ENCODE peak calls at places on chromosome 18, in four cellular contexts. One of them, this sample, is unnamed.

GRCh38 chr18:45084207-45084606 is 403.5 kb downstream of the SETBP1 start:
- DNase-seq in GM06990: no peak
- DNase-seq in fibroblast of the aortic adventitia: no peak
- DNase-seq in activated CD4-positive, alpha-beta memory T cell treated with anti-CD3 and anti-CD28 coated beads, Interleukin-2, amount 10 ng/mL, durations not matched to agents 7 days and 5 days: no peak
- DNase-seq in this sample: no peak

GRCh38 chr18:75353357-75353756 is 74.1 kb downstream of the SMIM21 start:
- DNase-seq in GM06990: no peak
- DNase-seq in fibroblast of the aortic adventitia: no peak
- DNase-seq in activated CD4-positive, alpha-beta memory T cell treated with anti-CD3 and anti-CD28 coated beads, Interleukin-2, amount 10 ng/mL, durations not matched to agents 7 days and 5 days: no peak
- DNase-seq in this sample: no peak

GRCh38 chr18:68667121-68667520 is 47.8 kb downstream of the TMX3 start:
- DNase-seq in GM06990: no peak
- DNase-seq in fibroblast of the aortic adventitia: peak
- DNase-seq in activated CD4-positive, alpha-beta memory T cell treated with anti-CD3 and anti-CD28 coated beads, Interleukin-2, amount 10 ng/mL, durations not matched to agents 7 days and 5 days: no peak
- DNase-seq in this sample: no peak

GRCh38 chr18:62258606-62259005 is 66.5 kb upstream of the TNFRSF11A start:
- DNase-seq in GM06990: no peak
- DNase-seq in fibroblast of the aortic adventitia: no peak
- DNase-seq in activated CD4-positive, alpha-beta memory T cell treated with anti-CD3 and anti-CD28 coated beads, Interleukin-2, amount 10 ng/mL, durations not matched to agents 7 days and 5 days: no peak
- DNase-seq in this sample: no peak

GRCh38 chr18:21602302-21602592 is 1.7 kb upstream of the ESCO1 start:
- DNase-seq in GM06990: no peak
- DNase-seq in fibroblast of the aortic adventitia: no peak
- DNase-seq in activated CD4-positive, alpha-beta memory T cell treated with anti-CD3 and anti-CD28 coated beads, Interleukin-2, amount 10 ng/mL, durations not matched to agents 7 days and 5 days: no peak
- DNase-seq in this sample: no peak

GRCh38 chr18:49020129-49020528 is 69.4 kb upstream of the SMAD7 start:
- DNase-seq in GM06990: no peak
- DNase-seq in fibroblast of the aortic adventitia: no peak
- DNase-seq in activated CD4-positive, alpha-beta memory T cell treated with anti-CD3 and anti-CD28 coated beads, Interleukin-2, amount 10 ng/mL, durations not matched to agents 7 days and 5 days: peak
- DNase-seq in this sample: peak

GRCh38 chr18:49249523-49249922 is 210.9 kb downstream of the DYM start:
- DNase-seq in GM06990: no peak
- DNase-seq in fibroblast of the aortic adventitia: peak
- DNase-seq in activated CD4-positive, alpha-beta memory T cell treated with anti-CD3 and anti-CD28 coated beads, Interleukin-2, amount 10 ng/mL, durations not matched to agents 7 days and 5 days: no peak
- DNase-seq in this sample: no peak

GRCh38 chr18:3886575-3887322 is 436.8 kb downstream of the TGIF1 start:
- DNase-seq in GM06990: no peak
- DNase-seq in fibroblast of the aortic adventitia: no peak
- DNase-seq in activated CD4-positive, alpha-beta memory T cell treated with anti-CD3 and anti-CD28 coated beads, Interleukin-2, amount 10 ng/mL, durations not matched to agents 7 days and 5 days: no peak
- DNase-seq in this sample: no peak

GRCh38 chr18:9550413-9550812 is 63.9 kb downstream of the PPP4R1 start:
- DNase-seq in GM06990: no peak
- DNase-seq in fibroblast of the aortic adventitia: no peak
- DNase-seq in activated CD4-positive, alpha-beta memory T cell treated with anti-CD3 and anti-CD28 coated beads, Interleukin-2, amount 10 ng/mL, durations not matched to agents 7 days and 5 days: no peak
- DNase-seq in this sample: no peak

GRCh38 chr18:3062798-3063563 is 50.0 kb upstream of the LPIN2 start:
- DNase-seq in GM06990: no peak
- DNase-seq in fibroblast of the aortic adventitia: peak
- DNase-seq in activated CD4-positive, alpha-beta memory T cell treated with anti-CD3 and anti-CD28 coated beads, Interleukin-2, amount 10 ng/mL, durations not matched to agents 7 days and 5 days: peak
- DNase-seq in this sample: peak

GRCh38 chr18:77065221-77065981 is 67.2 kb downstream of the MBP start:
- DNase-seq in GM06990: peak
- DNase-seq in fibroblast of the aortic adventitia: peak
- DNase-seq in activated CD4-positive, alpha-beta memory T cell treated with anti-CD3 and anti-CD28 coated beads, Interleukin-2, amount 10 ng/mL, durations not matched to agents 7 days and 5 days: peak
- DNase-seq in this sample: peak

GRCh38 chr18:49859006-49859359 is 45.6 kb upstream of the ACAA2 start:
- DNase-seq in GM06990: no peak
- DNase-seq in fibroblast of the aortic adventitia: no peak
- DNase-seq in activated CD4-positive, alpha-beta memory T cell treated with anti-CD3 and anti-CD28 coated beads, Interleukin-2, amount 10 ng/mL, durations not matched to agents 7 days and 5 days: no peak
- DNase-seq in this sample: no peak

This sample was measured in activated effector memory CD4-positive, alpha-beta T cell treated with anti-CD3 and anti-CD28 coated beads, Interleukin-2, amount 50 U/mL, for 16 hours.